ENCODE peak calls at places on chromosomes 6 and 20, in four cellular contexts. Z is memory B cell; C is stimulated activated CD4-positive, alpha-beta T cell treated with anti-CD3 and anti-CD28 coated beads, Interleukin-4, amount 100 ng/mL, for 1 hour; F is EL. O is an unnamed sample.

GRCh38 chr6:6660339-6661045 is 72.0 kb downstream of the LY86 start:
- DNase-seq in Z (no peak), C (no peak), F (no peak), O (no peak)

GRCh38 chr6:3825851-3826581 is 23.2 kb upstream of the FAM50B start:
- DNase-seq in Z (no peak), C (no peak), F (peak; percentile 99), O (peak; percentile 94)

GRCh38 chr6:2876210-2877056 is 26.7 kb downstream of the SERPINB9 start:
- DNase-seq in Z (no peak), C (no peak), F (peak; percentile 92), O (peak; percentile 91)

GRCh38 chr20:20492521-20493334 is 124.8 kb downstream of the INSM1 start:
- DNase-seq in Z (no peak), C (no peak), F (no peak), O (no peak)

GRCh38 chr20:5127204-5127858 is 523 bp downstream of the CDS2 start:
- DNase-seq in Z (peak; percentile 64), C (peak; percentile 60), F (peak; percentile 54), O (peak; percentile 66)

GRCh38 chr20:8756410-8756809 is 312.5 kb upstream of the PLCB4 start:
- DNase-seq in Z (no peak), C (no peak), F (peak; percentile 93), O (peak; percentile 94)

GRCh38 chr20:18853946-18854646 is 40.5 kb downstream of the SCP2D1 start:
- DNase-seq in Z (no peak), C (no peak), F (no peak), O (no peak)

GRCh38 chr6:118784641-118785164 is 109.2 kb upstream of the ASF1A start:
- DNase-seq in Z (no peak), C (no peak), F (no peak), O (peak; percentile 8)

GRCh38 chr20:44700306-44700705 is 14.9 kb upstream of the CCN5 start:
- DNase-seq in Z (no peak), C (no peak), F (no peak), O (no peak)

GRCh38 chr6:108362455-108362854 is 67.6 kb downstream of the AFG1L start:
- DNase-seq in Z (no peak), C (no peak), F (no peak), O (no peak)

GRCh38 chr20:44392776-44393607 is 37.5 kb downstream of the HNF4A start:
- DNase-seq in Z (no peak), C (no peak), F (no peak), O (no peak)

GRCh38 chr6:11113038-11113437 is 1.5 kb upstream of the ERVFRD-1 start:
- DNase-seq in Z (no peak), C (no peak), F (no peak), O (no peak)

GRCh38 chr6:5359413-5359812 is 98.1 kb downstream of the FARS2 start:
- DNase-seq in Z (no peak), C (no peak), F (no peak), O (no peak)

GRCh38 chr6:5260111-5260620 is 584 bp downstream of the LYRM4 start:
- DNase-seq in Z (peak; percentile 77), C (peak; percentile 70), F (peak; percentile 62), O (peak; percentile 67)

GRCh38 chr6:152002306-152002705 is 194.8 kb downstream of the ESR1 start:
- DNase-seq in Z (no peak), C (no peak), F (no peak), O (no peak)

GRCh38 chr6:127737768-127738167 is 160.8 kb downstream of the C6orf58 start:
- DNase-seq in Z (no peak), C (no peak), F (peak; percentile 5), O (no peak)

GRCh38 chr6:24522090-24522820 is 27.5 kb downstream of the ALDH5A1 start:
- DNase-seq in Z (peak; percentile 59), C (no peak), F (no peak), O (no peak)

GRCh38 chr20:7883741-7884140 is 56.5 kb downstream of the HAO1 start:
- DNase-seq in Z (no peak), C (no peak), F (no peak), O (no peak)

GRCh38 chr20:58366866-58367265 is 22.2 kb upstream of the VAPB start:
- DNase-seq in Z (no peak), C (no peak), F (no peak), O (peak; percentile 44)

GRCh38 chr6:15769471-15770088 is 106.8 kb upstream of the DTNBP1 start:
- DNase-seq in Z (no peak), C (no peak), F (peak; percentile 42), O (peak; percentile 62)

GRCh38 chr6:21748343-21749063 is 155.0 kb downstream of the SOX4 start:
- DNase-seq in Z (no peak), C (no peak), F (peak; percentile 23), O (no peak)

GRCh38 chr20:44115762-44116644 is 71.0 kb downstream of the JPH2 start:
- DNase-seq in Z (no peak), C (no peak), F (no peak), O (no peak)

GRCh38 chr6:124963416-124964083 is 1.3 kb downstream of the RNF217 start:
- DNase-seq in Z (no peak), C (no peak), F (peak; percentile 58), O (peak; percentile 72)